ENCODE peak calls at places on chromosome 3, in seven cellular contexts. K is AG04450, J is skeletal muscle cell, I is fibroblast of lung, A is A549, H is thoracic aorta, D is astrocyte. U is an unnamed sample.

GRCh38 chr3:128353991-128354687 is 112.6 kb downstream of the DNAJB8 start:
- DNase-seq in K (peak; percentile 34), J (no peak), I (peak; percentile 69), A (no peak), H (no peak), D (peak; percentile 60), U (no peak)

GRCh38 chr3:53703630-53704362 is 142.4 kb downstream of the CHDH start:
- DNase-seq in K (no peak), J (no peak), I (no peak), A (no peak), H (no peak), D (no peak), U (no peak)

GRCh38 chr3:158781859-158782258 is 20.0 kb upstream of the MFSD1 start:
- DNase-seq in K (no peak), J (no peak), I (no peak), A (no peak), H (no peak), D (no peak), U (no peak)

GRCh38 chr3:141447391-141447790 is 39.4 kb upstream of the RASA2 start:
- DNase-seq in K (no peak), J (no peak), I (no peak), A (no peak), H (no peak), D (no peak), U (no peak)

GRCh38 chr3:147616998-147617619 is 207.9 kb downstream of the ZIC1 start:
- DNase-seq in K (no peak), J (no peak), I (peak; percentile 3), A (peak; percentile 26), H (no peak), D (no peak), U (no peak)

GRCh38 chr3:54891540-54891897 is 36.3 kb downstream of the LRTM1 start:
- DNase-seq in K (peak; percentile 88), J (peak; percentile 96), I (peak; percentile 98), A (peak; percentile 79), H (peak; percentile 19), D (peak; percentile 95), U (peak; percentile 81)

GRCh38 chr3:55718956-55719355 is 231.8 kb upstream of the WNT5A start:
- DNase-seq in K (no peak), J (no peak), I (no peak), A (no peak), H (no peak), D (no peak), U (no peak)

GRCh38 chr3:41683666-41684350 is 278.1 kb downstream of the ULK4 start:
- DNase-seq in K (no peak), J (no peak), I (peak; percentile 86), A (peak; percentile 69), H (no peak), D (peak; percentile 82), U (peak; percentile 99)

GRCh38 chr3:111963424-111963823 is 15.4 kb upstream of the ABHD10 start:
- DNase-seq in K (no peak), J (peak; percentile 49), I (peak; percentile 76), A (peak; percentile 39), H (no peak), D (peak; percentile 72), U (no peak)

GRCh38 chr3:3170998-3171397 is 8.5 kb downstream of the CRBN start:
- DNase-seq in K (no peak), J (no peak), I (peak; percentile 17), A (peak; percentile 44), H (no peak), D (no peak), U (no peak)

GRCh38 chr3:10142707-10143560 is 1.4 kb downstream of the VHL start:
- DNase-seq in K (no peak), J (no peak), I (no peak), A (peak; percentile 35), H (no peak), D (no peak), U (no peak)

GRCh38 chr3:14892226-14892625 is 55.2 kb upstream of the NR2C2 start:
- DNase-seq in K (no peak), J (no peak), I (no peak), A (no peak), H (no peak), D (no peak), U (no peak)
- H3K4me3 ChIP-seq in K (no peak overlapping the region), J (no peak overlapping the region), I (no peak overlapping the region), A (no peak overlapping the region), H (no peak overlapping the region), D (no peak overlapping the region), U (no peak overlapping the region)

GRCh38 chr3:11514191-11514770 is 129.4 kb downstream of the VGLL4 start:
- DNase-seq in K (no peak), J (peak; percentile 65), I (peak; percentile 97), A (peak; percentile 29), H (peak; percentile 73), D (peak; percentile 96), U (peak; percentile 39)
- H3K4me3 ChIP-seq in K (no peak overlapping the region), J (no peak overlapping the region), I (no peak overlapping the region), A (no peak overlapping the region), H (peak overlapping the region; percentile 33), D (no peak overlapping the region), U (no peak overlapping the region)

GRCh38 chr3:13016726-13017255 is 56.4 kb downstream of the IQSEC1 start:
- DNase-seq in K (no peak), J (no peak), I (no peak), A (no peak), H (no peak), D (no peak), U (no peak)
- H3K4me3 ChIP-seq in K (no peak overlapping the region), J (no peak overlapping the region), I (no peak overlapping the region), A (no peak overlapping the region), H (peak overlapping the region; percentile 60), D (no peak overlapping the region), U (no peak overlapping the region)

GRCh38 chr3:45748068-45748467 is 48.3 kb downstream of the SLC6A20 start:
- DNase-seq in K (no peak), J (peak; percentile 4), I (peak; percentile 7), A (no peak), H (no peak), D (no peak), U (no peak)

GRCh38 chr3:45742432-45743089 is 53.4 kb downstream of the SACM1L start:
- DNase-seq in K (no peak), J (no peak), I (no peak), A (no peak), H (no peak), D (no peak), U (no peak)

GRCh38 chr3:45741742-45742141 is 52.5 kb downstream of the SACM1L start:
- DNase-seq in K (no peak), J (no peak), I (no peak), A (no peak), H (no peak), D (no peak), U (no peak)

GRCh38 chr3:45746974-45747622 is 49.2 kb downstream of the SLC6A20 start:
- DNase-seq in K (no peak), J (no peak), I (no peak), A (no peak), H (no peak), D (no peak), U (no peak)

GRCh38 chr3:45746182-45746973 is 50.0 kb downstream of the SLC6A20 start:
- DNase-seq in K (no peak), J (no peak), I (no peak), A (no peak), H (no peak), D (no peak), U (no peak)
- H3K4me3 ChIP-seq in K (no peak overlapping the region), J (no peak overlapping the region), I (no peak overlapping the region), A (no peak overlapping the region), H (no peak overlapping the region), D (no peak overlapping the region), U (no peak overlapping the region)